ENCODE peak calls at places on chromosomes 2 and 18, in ten cellular contexts. X, Q, N, K, G, I, F, S, T and H are unnamed samples.

GRCh38 chr2:224220581-224221255 is 181.2 kb downstream of the FAM124B start:
- DNase-seq in X (no peak), Q (peak), N (peak), K (no peak), G (no peak), I (no peak), F (no peak), S (peak), T (no peak), H (peak)

GRCh38 chr2:224749136-224749535 is 33.0 kb upstream of the CCDC195 start:
- DNase-seq in X (no peak), Q (no peak), N (no peak), K (no peak), G (no peak), I (no peak), F (no peak), S (no peak), T (no peak), H (no peak)

GRCh38 chr2:120576509-120577474 is 158.9 kb upstream of the GLI2 start:
- DNase-seq in X (no peak), Q (peak), N (no peak), K (no peak), G (no peak), I (no peak), F (no peak), S (peak), T (peak), H (peak)

GRCh38 chr18:63097198-63097597 is 222.4 kb downstream of the BCL2 start:
- DNase-seq in X (no peak), Q (no peak), N (no peak), K (no peak), G (no peak), I (no peak), F (no peak), S (no peak), T (no peak), H (no peak)

GRCh38 chr18:6731197-6731596 is 1.7 kb downstream of the ARHGAP28 start:
- DNase-seq in X (no peak), Q (peak), N (peak), K (no peak), G (no peak), I (no peak), F (no peak), S (peak), T (peak), H (peak)

GRCh38 chr2:189393440-189394111 is 47.7 kb upstream of the WDR75 start:
- DNase-seq in X (no peak), Q (peak), N (peak), K (no peak), G (no peak), I (no peak), F (no peak), S (peak), T (peak), H (peak)

GRCh38 chr2:3491306-3491705 is 28.0 kb downstream of the ADI1 start:
- DNase-seq in X (no peak), Q (no peak), N (no peak), K (no peak), G (no peak), I (no peak), F (no peak), S (no peak), T (no peak), H (no peak)

GRCh38 chr2:3606370-3607124 is 11.6 kb downstream of the COLEC11 start:
- DNase-seq in X (no peak), Q (no peak), N (no peak), K (no peak), G (no peak), I (no peak), F (no peak), S (no peak), T (no peak), H (no peak)

GRCh38 chr2:176156959-176157498 is at the start of gene HOXD3:
- DNase-seq in X (no peak), Q (no peak), N (no peak), K (no peak), G (no peak), I (no peak), F (no peak), S (no peak), T (no peak), H (no peak)

GRCh38 chr2:45951025-45951737 is 299.7 kb downstream of the PRKCE start:
- DNase-seq in X (no peak), Q (no peak), N (no peak), K (no peak), G (no peak), I (no peak), F (no peak), S (no peak), T (no peak), H (no peak)

GRCh38 chr2:233387667-233388528 is 33.6 kb downstream of the DGKD start:
- DNase-seq in X (peak), Q (peak), N (peak), K (peak), G (peak), I (peak), F (no peak), S (peak), T (peak), H (peak)

GRCh38 chr18:39960545-39960944 is 1994.5 kb upstream of the PIK3C3 start:
- DNase-seq in X (no peak), Q (peak), N (peak), K (no peak), G (no peak), I (no peak), F (no peak), S (peak), T (no peak), H (no peak)

GRCh38 chr2:214549946-214550345 is 139.1 kb downstream of the VWC2L start:
- DNase-seq in X (no peak), Q (no peak), N (no peak), K (no peak), G (no peak), I (no peak), F (no peak), S (no peak), T (no peak), H (no peak)

GRCh38 chr18:23121133-23121532 is 14.2 kb upstream of the CABLES1 start:
- DNase-seq in X (no peak), Q (no peak), N (no peak), K (no peak), G (no peak), I (no peak), F (no peak), S (no peak), T (no peak), H (no peak)

GRCh38 chr2:134257965-134258683 is 4.3 kb downstream of the MGAT5 start:
- DNase-seq in X (no peak), Q (no peak), N (no peak), K (no peak), G (no peak), I (no peak), F (no peak), S (no peak), T (no peak), H (no peak)

GRCh38 chr18:10792181-10792580 is 266.4 kb downstream of the NAPG start:
- DNase-seq in X (no peak), Q (no peak), N (no peak), K (no peak), G (no peak), I (no peak), F (no peak), S (no peak), T (no peak), H (no peak)

GRCh38 chr2:19874726-19875125 is 27.1 kb downstream of the TTC32 start:
- DNase-seq in X (no peak), Q (no peak), N (no peak), K (no peak), G (no peak), I (no peak), F (no peak), S (no peak), T (no peak), H (no peak)

GRCh38 chr2:14072338-14072737 is 560.2 kb upstream of the LRATD1 start:
- DNase-seq in X (no peak), Q (peak), N (peak), K (no peak), G (no peak), I (no peak), F (no peak), S (peak), T (no peak), H (no peak)

GRCh38 chr18:43780782-43781340 is 503.6 kb upstream of the SYT4 start:
- DNase-seq in X (no peak), Q (peak), N (peak), K (no peak), G (no peak), I (no peak), F (no peak), S (peak), T (peak), H (peak)

GRCh38 chr2:25247792-25248512 is 79.6 kb upstream of the POMC start:
- DNase-seq in X (no peak), Q (no peak), N (no peak), K (no peak), G (no peak), I (no peak), F (no peak), S (no peak), T (no peak), H (no peak)

GRCh38 chr2:113337809-113338208 is 59.1 kb upstream of the PAX8 start:
- DNase-seq in X (no peak), Q (no peak), N (no peak), K (no peak), G (no peak), I (no peak), F (no peak), S (no peak), T (no peak), H (no peak)

GRCh38 chr2:29343830-29344229 is 228.6 kb downstream of the CLIP4 start:
- DNase-seq in X (no peak), Q (no peak), N (no peak), K (no peak), G (no peak), I (no peak), F (no peak), S (no peak), T (no peak), H (no peak)

GRCh38 chr2:162344617-162344950 is 652 bp downstream of the GCA start:
- DNase-seq in X (peak), Q (no peak), N (no peak), K (no peak), G (no peak), I (no peak), F (no peak), S (no peak), T (no peak), H (no peak)

GRCh38 chr2:238527565-238527964 is 100.8 kb downstream of the ASB1 start:
- DNase-seq in X (no peak), Q (peak), N (peak), K (no peak), G (no peak), I (no peak), F (no peak), S (peak), T (peak), H (peak)

GRCh38 chr2:44942304-44943030 is 965 bp downstream of the SIX3 start:
- DNase-seq in X (no peak), Q (no peak), N (no peak), K (no peak), G (no peak), I (no peak), F (no peak), S (no peak), T (no peak), H (no peak)

GRCh38 chr2:137838255-137839092 is 125.8 kb upstream of the HNMT start:
- DNase-seq in X (peak), Q (peak), N (peak), K (no peak), G (peak), I (no peak), F (peak), S (peak), T (no peak), H (peak)

GRCh38 chr2:211391206-211391605 is 834.8 kb downstream of the CPS1 start:
- DNase-seq in X (no peak), Q (no peak), N (no peak), K (no peak), G (peak), I (no peak), F (no peak), S (no peak), T (no peak), H (no peak)

GRCh38 chr2:30880516-30880915 is 73.3 kb upstream of the CAPN13 start:
- DNase-seq in X (no peak), Q (no peak), N (no peak), K (no peak), G (no peak), I (no peak), F (no peak), S (no peak), T (no peak), H (no peak)

GRCh38 chr2:79039944-79040343 is 14.4 kb downstream of the REG3G start:
- DNase-seq in X (no peak), Q (no peak), N (no peak), K (no peak), G (no peak), I (no peak), F (no peak), S (no peak), T (no peak), H (no peak)

GRCh38 chr18:59779979-59780378 is 82.8 kb upstream of the CCBE1 start:
- DNase-seq in X (no peak), Q (peak), N (peak), K (no peak), G (no peak), I (no peak), F (no peak), S (peak), T (no peak), H (peak)

GRCh38 chr2:215717627-215718412 is 282.0 kb upstream of the FN1 start:
- DNase-seq in X (no peak), Q (peak), N (no peak), K (no peak), G (no peak), I (no peak), F (no peak), S (peak), T (no peak), H (no peak)

DNA sequence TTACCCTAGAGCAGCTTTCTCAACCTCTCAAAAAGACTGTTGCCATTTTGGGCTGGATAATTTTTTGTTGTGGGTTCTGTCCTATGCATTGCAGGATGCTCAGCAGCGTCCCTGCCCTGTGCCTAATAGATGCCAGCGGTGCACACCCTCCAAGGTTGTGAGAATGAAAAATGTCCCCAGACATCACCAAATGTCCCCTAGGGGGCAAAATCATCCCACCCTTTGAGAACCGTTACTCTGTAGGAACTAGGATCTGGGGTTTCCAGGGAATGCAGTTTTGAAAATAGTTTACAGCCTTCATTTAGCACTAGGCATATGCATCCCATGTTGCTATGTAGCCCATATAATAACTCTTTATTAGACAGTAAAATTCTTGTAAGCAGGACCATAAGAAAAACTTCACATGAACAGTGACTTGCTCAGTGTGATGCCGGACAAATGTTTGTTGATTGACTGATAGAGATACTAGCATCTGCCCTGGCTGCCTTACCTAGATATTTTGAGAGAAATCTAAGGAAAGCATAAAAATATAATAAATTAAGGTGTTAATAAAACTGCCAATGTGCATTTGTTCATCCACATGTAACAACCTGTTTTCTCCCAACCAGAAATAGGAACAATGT is 79.2 kb upstream of the EPC2 start:
- DNase-seq in X (no peak), Q (peak), N (no peak), K (no peak), G (no peak), I (no peak), F (peak), S (peak), T (no peak), H (no peak)
- TF ChIP-seq CTCF in X (peak), Q (peak), N (peak), K (no peak), G (peak), I (peak), F (no peak), S (peak), T (peak), H (peak)

DNA sequence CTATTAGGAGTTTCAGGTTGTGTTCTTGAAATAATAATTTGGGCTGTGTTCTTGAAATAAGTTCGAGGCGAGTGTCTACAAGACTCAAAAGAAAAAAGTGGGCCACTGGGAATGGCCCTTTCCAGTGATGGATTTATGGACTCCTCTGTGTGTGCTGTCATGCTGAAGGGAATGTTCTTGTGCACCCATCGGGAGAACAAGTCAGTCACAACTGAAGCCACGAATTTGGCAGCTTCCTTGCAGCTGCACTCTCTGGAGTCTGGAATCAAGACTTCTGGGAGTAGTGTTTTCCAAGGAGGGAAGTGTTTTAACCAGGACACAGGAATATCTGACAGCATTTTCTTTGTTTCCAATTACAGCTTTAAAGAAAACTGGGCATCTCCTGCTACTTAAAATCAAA is 610 bp downstream of the SLC14A1 start:
- DNase-seq in X (no peak), Q (peak), N (no peak), K (no peak), G (no peak), I (no peak), F (no peak), S (no peak), T (no peak), H (no peak)
- H3K4me3 ChIP-seq in X (no peak), Q (no peak), N (peak), K (no peak), G (no peak), I (peak), F (no peak), S (no peak), T (no peak), H (peak)

GRCh38 chr2:180655842-180656454 is 324.5 kb upstream of the UBE2E3 start:
- DNase-seq in X (no peak), Q (no peak), N (no peak), K (no peak), G (no peak), I (no peak), F (no peak), S (no peak), T (no peak), H (no peak)
- TF ChIP-seq CTCF in X (no peak), Q (peak), N (peak), K (no peak), G (peak), I (peak), F (peak), S (peak), T (no peak), H (no peak)

GRCh38 chr2:236843604-236844003 is 242.1 kb upstream of the COPS8 start:
- DNase-seq in X (no peak), Q (no peak), N (no peak), K (no peak), G (no peak), I (no peak), F (no peak), S (no peak), T (no peak), H (no peak)

GRCh38 chr2:236840857-236841256 is 244.8 kb upstream of the COPS8 start:
- DNase-seq in X (no peak), Q (no peak), N (no peak), K (no peak), G (no peak), I (no peak), F (no peak), S (no peak), T (no peak), H (no peak)

GRCh38 chr2:236843061-236843460 is 242.6 kb upstream of the COPS8 start:
- DNase-seq in X (no peak), Q (no peak), N (no peak), K (no peak), G (no peak), I (no peak), F (no peak), S (no peak), T (no peak), H (no peak)

GRCh38 chr2:236841389-236841788 is 244.3 kb upstream of the COPS8 start:
- DNase-seq in X (no peak), Q (no peak), N (no peak), K (no peak), G (no peak), I (no peak), F (no peak), S (no peak), T (no peak), H (no peak)

GRCh38 chr2:236840215-236840614 is 245.5 kb upstream of the COPS8 start:
- DNase-seq in X (no peak), Q (no peak), N (no peak), K (no peak), G (no peak), I (no peak), F (no peak), S (no peak), T (peak), H (no peak)
- H3K4me3 ChIP-seq in X (no peak), Q (no peak), N (no peak), K (no peak), G (no peak), I (no peak), F (no peak), S (no peak), T (no peak), H (no peak)

GRCh38 chr18:77983270-77983669 is 733.6 kb downstream of the GALR1 start:
- DNase-seq in X (no peak), Q (no peak), N (no peak), K (no peak), G (no peak), I (no peak), F (no peak), S (no peak), T (no peak), H (no peak)
- TF ChIP-seq CTCF in X (no peak), Q (no peak), N (no peak), K (no peak), G (no peak), I (no peak), F (no peak), S (no peak), T (no peak), H (no peak)

DNA sequence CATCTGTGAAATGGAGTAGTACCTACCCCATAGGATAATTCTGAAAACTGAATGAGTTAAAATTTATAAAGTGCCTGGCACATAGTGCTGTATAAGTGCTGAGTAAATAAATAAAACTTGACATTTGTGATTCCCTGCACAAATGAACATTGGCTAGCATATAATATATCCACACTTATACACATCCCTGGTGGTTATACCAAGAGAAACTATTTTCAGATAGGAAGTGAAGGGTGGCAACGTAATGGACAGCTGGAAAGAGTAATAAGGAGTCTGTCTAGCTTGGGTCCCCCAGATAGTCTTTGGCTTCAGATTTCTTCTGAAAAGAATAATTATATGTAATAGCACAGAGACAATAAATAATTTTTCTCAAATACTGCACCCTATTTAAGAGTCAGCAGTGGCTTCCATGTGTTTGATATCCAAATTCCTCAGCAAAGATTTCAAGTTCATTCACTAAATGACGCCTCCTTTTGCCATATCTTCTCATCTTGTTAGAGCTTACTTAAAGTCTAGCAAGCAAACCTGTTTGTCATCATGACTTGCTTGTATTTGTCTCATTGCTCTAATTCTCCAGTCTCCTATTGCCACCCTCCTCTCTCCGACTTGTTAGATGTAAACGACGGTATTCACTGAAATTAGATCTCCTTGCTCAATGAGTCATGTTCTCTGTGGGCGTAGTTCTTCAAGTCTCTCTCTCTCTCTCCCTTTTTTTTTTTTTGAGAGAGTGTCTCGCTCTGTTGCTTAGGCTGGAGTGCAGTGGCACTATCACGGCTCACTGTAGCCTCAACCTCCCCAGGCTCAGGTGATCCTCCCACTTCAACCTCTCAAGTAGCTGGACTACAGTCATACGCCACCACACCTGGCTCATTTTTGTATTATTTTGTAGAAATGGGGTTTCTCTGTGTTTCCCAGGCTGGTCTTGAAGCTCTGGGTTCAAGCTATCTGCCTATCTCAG is 8.7 kb upstream of the ADGRF3 start:
- DNase-seq in X (peak), Q (peak), N (peak), K (no peak), G (no peak), I (no peak), F (no peak), S (peak), T (peak), H (peak)
- H3K4me3 ChIP-seq in X (no peak), Q (no peak), N (no peak), K (no peak), G (no peak), I (no peak), F (no peak), S (no peak), T (no peak), H (peak)

DNA sequence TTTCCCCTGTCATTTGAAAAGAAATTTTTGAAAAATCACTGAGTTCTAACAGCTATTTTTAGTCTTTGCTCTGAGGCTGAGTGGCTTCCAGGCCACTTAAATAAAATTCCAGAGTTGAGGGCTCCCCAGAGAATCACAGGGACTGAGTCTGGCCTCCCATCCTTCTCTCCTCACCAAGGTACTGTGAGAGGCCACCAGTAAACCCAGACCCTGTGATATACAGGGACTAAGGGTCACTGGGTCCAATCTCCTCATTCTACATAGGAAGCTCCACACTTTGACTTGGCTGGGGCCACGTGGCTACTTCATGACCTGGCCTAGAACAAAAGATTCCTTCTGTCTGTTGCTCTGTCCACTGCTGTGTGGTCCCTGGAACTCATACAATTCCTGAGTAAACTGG is 123.2 kb upstream of the CDCA7 start:
- DNase-seq in X (no peak), Q (no peak), N (no peak), K (no peak), G (peak), I (no peak), F (no peak), S (no peak), T (no peak), H (no peak)
- TF ChIP-seq CTCF in X (no peak), Q (no peak), N (no peak), K (no peak), G (no peak), I (no peak), F (no peak), S (no peak), T (no peak), H (no peak)